ENCODE peak calls at places on chromosome 12, in eight cellular contexts. V is H1; M is CD4-positive, alpha-beta memory T cell; T is A549; S is CD8-positive, alpha-beta T cell; K is neural progenitor cell; Y is HCT116; Z is thoracic aorta. H is an unnamed sample.

GRCh38 chr12:116832353-116832752 is 48.9 kb downstream of the HRK start:
- DNase-seq in T (no peak), K (no peak), M (no peak), V (no peak), Z (no peak), S (no peak), Y (no peak), H (no peak)

GRCh38 chr12:132445884-132446471 is 44.0 kb upstream of the FBRSL1 start:
- DNase-seq in Z (no peak), Y (peak; percentile 93), S (peak; percentile 41), T (peak; percentile 100), M (peak; percentile 88), K (peak; percentile 92), V (peak; percentile 77), H (peak; percentile 93)

GRCh38 chr12:89551747-89552146 is 25.9 kb upstream of the POC1B start:
- DNase-seq in V (no peak), Y (no peak), S (no peak), K (no peak), T (no peak), M (no peak), Z (no peak), H (no peak)

GRCh38 chr12:71782007-71782406 is 27.3 kb downstream of the RAB21 start:
- DNase-seq in K (no peak), S (no peak), Z (no peak), M (no peak), V (no peak), Y (no peak), T (no peak), H (no peak)

GRCh38 chr12:22821985-22822384 is 197.0 kb downstream of the ETNK1 start:
- DNase-seq in M (no peak), K (no peak), Y (no peak), S (no peak), Z (no peak), V (no peak), T (no peak), H (no peak)

GRCh38 chr12:95440401-95440800 is 33.6 kb upstream of the METAP2 start:
- DNase-seq in V (no peak), K (no peak), S (no peak), T (no peak), Z (no peak), Y (no peak), M (no peak), H (no peak)

GRCh38 chr12:11171145-11171952 is at the start of gene SMIM10L1:
- DNase-seq in S (peak; percentile 87), T (peak; percentile 96), Y (peak; percentile 87), V (peak; percentile 88), Z (peak; percentile 78), M (peak; percentile 88), K (peak; percentile 99), H (peak; percentile 97)

GRCh38 chr12:104190151-104190550 is 25.4 kb upstream of the TXNRD1 start:
- DNase-seq in M (no peak), T (no peak), S (no peak), Y (no peak), V (no peak), Z (no peak), K (no peak), H (no peak)

GRCh38 chr12:99334737-99335136 is 312.8 kb upstream of the GARIN6 start:
- DNase-seq in Y (no peak), Z (no peak), V (no peak), S (no peak), K (peak; percentile 9), M (no peak), T (no peak), H (no peak)

GRCh38 chr12:104604070-104604994 is 147.6 kb downstream of the CHST11 start:
- DNase-seq in T (peak; percentile 94), S (peak; percentile 57), V (no peak), K (no peak), Y (peak; percentile 89), Z (peak; percentile 73), M (peak; percentile 77), H (peak; percentile 86)

GRCh38 chr12:104886418-104887401 is 71.4 kb downstream of the SLC41A2 start:
- DNase-seq in T (no peak), Y (peak; percentile 15), V (no peak), K (no peak), M (no peak), S (no peak), Z (no peak), H (no peak)

DNA sequence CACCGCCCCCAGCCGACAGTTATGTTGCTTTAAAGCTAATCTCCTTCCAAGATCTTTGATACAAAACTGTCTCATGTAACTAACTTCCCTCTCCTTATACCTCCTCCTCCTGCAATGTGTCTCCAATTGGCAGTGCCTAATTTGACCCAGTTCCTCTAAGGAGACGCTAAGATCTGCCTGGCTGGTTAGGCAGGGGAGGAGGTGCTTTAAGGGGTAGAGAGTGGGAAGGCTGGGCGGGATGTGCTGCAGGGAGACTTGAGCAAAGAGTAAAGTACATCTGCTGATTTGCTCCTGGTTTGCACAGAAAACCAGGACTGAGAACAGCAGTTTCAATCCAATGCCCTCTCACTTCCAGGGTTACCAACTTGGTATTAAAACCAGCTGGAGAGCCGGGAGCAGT is 7.4 kb upstream of the IKZF4 start:
- DNase-seq in V (no peak), Z (no peak), S (no peak), Y (no peak), M (no peak), T (no peak), K (no peak), H (no peak)
- H3K4me1 ChIP-seq in V (no peaks in the 10 kb centered on the region), Z (peaks cover 1% of the 10 kb centered on the region), S (no peaks in the 10 kb centered on the region), Y (peaks cover 13% of the 10 kb centered on the region), M (no peaks in the 10 kb centered on the region), T (no peaks in the 10 kb centered on the region), K (peaks cover 4% of the 10 kb centered on the region), H (no peaks in the 10 kb centered on the region)

DNA sequence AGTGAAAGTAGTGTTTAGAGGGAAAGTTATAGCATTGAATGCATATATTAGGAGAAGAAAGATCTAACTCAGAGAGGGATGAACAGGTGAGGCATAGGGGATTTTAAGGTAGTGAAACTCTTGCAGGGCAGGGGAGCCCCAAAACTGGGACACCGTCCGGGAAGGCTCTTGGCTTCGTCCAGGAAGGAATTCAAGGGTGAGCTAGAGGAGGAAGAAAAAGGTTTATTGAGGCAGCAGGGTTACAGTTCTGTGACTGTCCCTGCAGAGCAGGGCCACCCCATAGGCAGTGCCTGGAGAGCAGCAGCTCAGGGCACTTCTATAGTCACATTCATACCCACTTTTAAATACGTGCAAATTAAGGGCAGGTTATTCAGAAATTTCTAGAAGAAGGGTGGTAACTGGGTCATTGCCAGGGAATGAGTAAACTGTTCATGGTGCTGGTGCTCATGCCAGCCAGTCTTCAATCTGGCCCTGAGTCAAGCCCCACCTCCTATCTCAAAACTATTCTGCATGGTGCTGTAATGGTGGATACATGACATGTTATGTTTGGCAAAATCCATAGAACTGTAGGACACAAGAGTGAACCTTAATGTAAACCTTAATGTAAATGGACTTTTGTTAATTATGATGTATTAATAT is 1.2 kb upstream of the OAS1 start:
- DNase-seq in Z (no peak), M (no peak), K (no peak), Y (no peak), T (no peak), S (no peak), V (no peak), H (no peak)
- H3K4me1 ChIP-seq in Z (peaks cover 57% of the 10 kb centered on the region), M (peaks cover 70% of the 10 kb centered on the region), K (peaks cover 6% of the 10 kb centered on the region), Y (no peaks in the 10 kb centered on the region), T (peaks cover 59% of the 10 kb centered on the region), S (peaks cover 39% of the 10 kb centered on the region), V (no peaks in the 10 kb centered on the region), H (no peaks in the 10 kb centered on the region)

GRCh38 chr12:54172102-54172630 is 16.6 kb downstream of the SMUG1 start:
- DNase-seq in Y (no peak), M (no peak), Z (no peak), V (no peak), T (no peak), S (no peak), K (no peak), H (no peak)
- H3K4me1 ChIP-seq in Y (peaks cover 4% of the 10 kb centered on the region), M (peaks cover 14% of the 10 kb centered on the region), Z (peaks cover 12% of the 10 kb centered on the region), V (peaks cover 4% of the 10 kb centered on the region), T (no peaks in the 10 kb centered on the region), S (peaks cover 10% of the 10 kb centered on the region), K (peaks cover 5% of the 10 kb centered on the region), H (no peaks in the 10 kb centered on the region)

DNA sequence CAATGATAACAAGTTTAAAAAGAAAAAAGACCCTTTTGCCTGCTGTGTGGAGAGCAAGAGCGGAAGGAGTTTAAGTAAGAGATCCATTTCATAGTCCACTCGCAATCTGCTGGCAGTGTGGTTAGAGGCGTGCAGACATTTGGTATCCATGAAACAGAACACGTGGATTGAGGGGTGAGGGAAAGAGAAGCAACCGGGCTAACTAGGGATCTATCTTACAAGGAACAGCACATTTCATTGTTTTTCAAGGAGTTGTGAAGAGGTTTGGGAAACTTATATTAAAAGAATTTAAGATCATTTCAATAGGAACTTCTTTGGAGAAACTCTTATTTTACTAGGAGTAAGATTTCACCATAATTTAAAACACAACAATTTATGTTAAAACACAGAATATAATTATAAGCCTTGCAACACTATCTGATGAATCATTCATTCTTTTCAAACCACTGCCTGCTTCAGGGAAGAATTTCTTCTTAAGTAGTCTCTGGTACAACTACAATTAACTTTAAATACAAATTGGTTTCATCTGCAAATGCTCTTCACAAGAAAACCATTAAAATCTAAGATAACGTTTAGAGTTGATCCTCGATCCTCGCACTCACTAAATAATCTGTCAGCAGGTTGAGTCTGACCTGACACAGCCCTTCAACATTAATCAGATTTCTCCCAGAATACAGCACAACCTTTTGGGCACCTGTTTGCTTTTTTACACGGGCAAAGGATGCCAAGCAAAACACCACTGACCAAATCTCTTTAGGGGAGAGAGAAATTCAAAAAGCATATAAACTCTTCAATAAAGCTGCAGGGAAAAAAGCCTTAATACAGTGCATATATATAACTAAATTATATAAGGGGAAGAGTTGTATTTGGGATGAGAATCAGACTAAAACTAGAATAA is 27.4 kb downstream of the PPTC7 start:
- DNase-seq in S (no peak), M (no peak), V (no peak), T (no peak), Z (no peak), K (no peak), Y (no peak), H (no peak)
- H3K4me1 ChIP-seq in S (peaks cover 24% of the 10 kb centered on the region), M (peaks cover 44% of the 10 kb centered on the region), V (no peaks in the 10 kb centered on the region), T (peaks cover 21% of the 10 kb centered on the region), Z (peaks cover 9% of the 10 kb centered on the region), K (no peaks in the 10 kb centered on the region), Y (no peaks in the 10 kb centered on the region), H (no peaks in the 10 kb centered on the region)

GRCh38 chr12:121942145-121942718 is 23.8 kb downstream of the CFAP251 start:
- DNase-seq in S (no peak), Y (no peak), M (no peak), T (no peak), Z (no peak), V (no peak), K (no peak), H (no peak)
- H3K4me1 ChIP-seq in S (no peaks in the 10 kb centered on the region), Y (no peaks in the 10 kb centered on the region), M (no peaks in the 10 kb centered on the region), T (no peaks in the 10 kb centered on the region), Z (no peaks in the 10 kb centered on the region), V (no peaks in the 10 kb centered on the region), K (no peaks in the 10 kb centered on the region), H (peaks cover 4% of the 10 kb centered on the region)

GRCh38 chr12:111412007-111412829 is 6.5 kb downstream of the SH2B3 start:
- DNase-seq in K (peak; percentile 74), M (no peak), Y (no peak), T (no peak), S (no peak), Z (no peak), V (no peak), H (peak; percentile 72)
- H3K4me1 ChIP-seq in K (peaks cover 21% of the 10 kb centered on the region), M (peaks cover 81% of the 10 kb centered on the region), Y (peaks cover 29% of the 10 kb centered on the region), T (peaks cover 28% of the 10 kb centered on the region), S (peaks cover 67% of the 10 kb centered on the region), Z (peaks cover 68% of the 10 kb centered on the region), V (peaks cover 44% of the 10 kb centered on the region), H (peaks cover 6% of the 10 kb centered on the region)

H was measured in H9.